ENCODE peak calls at places on chromosomes 13 and 19, in nine cellular contexts. One of them, this sample, is unnamed.

GRCh38 chr13:80945328-80945727 is 604.4 kb upstream of the SPRY2 start:
- DNase-seq in H54: no peak
- DNase-seq in vagina: no peak
- DNase-seq in prostate gland: no peak
- DNase-seq in IMR-90: no peak
- DNase-seq in sigmoid colon: no peak
- DNase-seq in stomach: peak; percentile 26
- DNase-seq in tibial nerve: no peak
- DNase-seq in adrenal gland: no peak
- DNase-seq in this sample: no peak

GRCh38 chr19:17473041-17473440 is 2.7 kb downstream of the SLC27A1 start:
- DNase-seq in H54: no peak
- DNase-seq in vagina: no peak
- DNase-seq in prostate gland: no peak
- DNase-seq in IMR-90: peak; percentile 90
- DNase-seq in sigmoid colon: no peak
- DNase-seq in stomach: peak; percentile 30
- DNase-seq in tibial nerve: no peak
- DNase-seq in adrenal gland: peak; percentile 61
- DNase-seq in this sample: no peak

GRCh38 chr13:104571161-104571889 is 1505.1 kb upstream of the SLC10A2 start:
- DNase-seq in H54: peak; percentile 47
- DNase-seq in vagina: peak; percentile 90
- DNase-seq in prostate gland: peak; percentile 92
- DNase-seq in IMR-90: peak; percentile 82
- DNase-seq in sigmoid colon: peak; percentile 79
- DNase-seq in stomach: peak; percentile 55
- DNase-seq in tibial nerve: peak; percentile 46
- DNase-seq in adrenal gland: peak; percentile 83
- DNase-seq in this sample: peak; percentile 6

GRCh38 chr19:37905936-37906867 is at the start of gene WDR87:
- DNase-seq in H54: no peak
- DNase-seq in vagina: no peak
- DNase-seq in prostate gland: peak; percentile 41
- DNase-seq in IMR-90: no peak
- DNase-seq in sigmoid colon: no peak
- DNase-seq in stomach: peak; percentile 48
- DNase-seq in tibial nerve: no peak
- DNase-seq in adrenal gland: peak; percentile 39
- DNase-seq in this sample: no peak

GRCh38 chr13:102799544-102800144 is 725 bp downstream of the BIVM start:
- DNase-seq in H54: peak; percentile 49
- DNase-seq in vagina: no peak
- DNase-seq in prostate gland: peak; percentile 8
- DNase-seq in IMR-90: peak; percentile 5
- DNase-seq in sigmoid colon: peak; percentile 69
- DNase-seq in stomach: peak; percentile 29
- DNase-seq in tibial nerve: no peak
- DNase-seq in adrenal gland: peak; percentile 40
- DNase-seq in this sample: no peak

GRCh38 chr13:38821753-38822551 is 135.1 kb downstream of the FREM2 start:
- DNase-seq in H54: no peak
- DNase-seq in vagina: no peak
- DNase-seq in prostate gland: no peak
- DNase-seq in IMR-90: no peak
- DNase-seq in sigmoid colon: no peak
- DNase-seq in stomach: no peak
- DNase-seq in tibial nerve: no peak
- DNase-seq in adrenal gland: no peak
- DNase-seq in this sample: no peak

GRCh38 chr19:44576843-44577565 is 36.4 kb upstream of the IGSF23 start:
- DNase-seq in H54: no peak
- DNase-seq in vagina: no peak
- DNase-seq in prostate gland: no peak
- DNase-seq in IMR-90: peak; percentile 20
- DNase-seq in sigmoid colon: no peak
- DNase-seq in stomach: peak; percentile 56
- DNase-seq in tibial nerve: no peak
- DNase-seq in adrenal gland: peak; percentile 26
- DNase-seq in this sample: peak; percentile 32

GRCh38 chr13:80196756-80197155 is 144.2 kb downstream of the SPRY2 start:
- DNase-seq in H54: no peak
- DNase-seq in vagina: no peak
- DNase-seq in prostate gland: no peak
- DNase-seq in IMR-90: peak; percentile 13
- DNase-seq in sigmoid colon: no peak
- DNase-seq in stomach: no peak
- DNase-seq in tibial nerve: no peak
- DNase-seq in adrenal gland: no peak
- DNase-seq in this sample: no peak

GRCh38 chr13:89726690-89727435 is 1620.6 kb upstream of the MIR17HG start:
- DNase-seq in H54: peak; percentile 6
- DNase-seq in vagina: no peak
- DNase-seq in prostate gland: no peak
- DNase-seq in IMR-90: peak; percentile 46
- DNase-seq in sigmoid colon: no peak
- DNase-seq in stomach: no peak
- DNase-seq in tibial nerve: no peak
- DNase-seq in adrenal gland: no peak
- DNase-seq in this sample: no peak

GRCh38 chr19:50427997-50428425 is 4.7 kb upstream of the MYBPC2 start:
- DNase-seq in H54: no peak
- DNase-seq in vagina: peak; percentile 93
- DNase-seq in prostate gland: peak; percentile 74
- DNase-seq in IMR-90: peak; percentile 69
- DNase-seq in sigmoid colon: peak; percentile 94
- DNase-seq in stomach: peak; percentile 92
- DNase-seq in tibial nerve: peak; percentile 62
- DNase-seq in adrenal gland: peak; percentile 80
- DNase-seq in this sample: peak; percentile 67

GRCh38 chr19:43762814-43763213 is 8.1 kb upstream of the SMG9 start:
- DNase-seq in H54: no peak
- DNase-seq in vagina: no peak
- DNase-seq in prostate gland: no peak
- DNase-seq in IMR-90: no peak
- DNase-seq in sigmoid colon: no peak
- DNase-seq in stomach: no peak
- DNase-seq in tibial nerve: no peak
- DNase-seq in adrenal gland: no peak
- DNase-seq in this sample: no peak

GRCh38 chr13:79767126-79767525 is 286.2 kb downstream of the NDFIP2 start:
- DNase-seq in H54: no peak
- DNase-seq in vagina: no peak
- DNase-seq in prostate gland: no peak
- DNase-seq in IMR-90: no peak
- DNase-seq in sigmoid colon: no peak
- DNase-seq in stomach: no peak
- DNase-seq in tibial nerve: no peak
- DNase-seq in adrenal gland: no peak
- DNase-seq in this sample: no peak

GRCh38 chr13:79724348-79725103 is 243.6 kb downstream of the NDFIP2 start:
- DNase-seq in H54: no peak
- DNase-seq in vagina: no peak
- DNase-seq in prostate gland: no peak
- DNase-seq in IMR-90: no peak
- DNase-seq in sigmoid colon: no peak
- DNase-seq in stomach: no peak
- DNase-seq in tibial nerve: no peak
- DNase-seq in adrenal gland: no peak
- DNase-seq in this sample: no peak

GRCh38 chr19:10191347-10191746 is 3.4 kb downstream of the DNMT1 start:
- DNase-seq in H54: no peak
- DNase-seq in vagina: no peak
- DNase-seq in prostate gland: no peak
- DNase-seq in IMR-90: peak; percentile 95
- DNase-seq in sigmoid colon: no peak
- DNase-seq in stomach: peak; percentile 76
- DNase-seq in tibial nerve: peak; percentile 18
- DNase-seq in adrenal gland: no peak
- DNase-seq in this sample: no peak

GRCh38 chr19:10192922-10193321 is 1.8 kb downstream of the DNMT1 start:
- DNase-seq in H54: no peak
- DNase-seq in vagina: no peak
- DNase-seq in prostate gland: no peak
- DNase-seq in IMR-90: no peak
- DNase-seq in sigmoid colon: no peak
- DNase-seq in stomach: no peak
- DNase-seq in tibial nerve: no peak
- DNase-seq in adrenal gland: no peak
- DNase-seq in this sample: no peak

GRCh38 chr19:10195199-10195519 is 406 bp upstream of the DNMT1 start:
- DNase-seq in H54: no peak
- DNase-seq in vagina: no peak
- DNase-seq in prostate gland: no peak
- DNase-seq in IMR-90: no peak
- DNase-seq in sigmoid colon: no peak
- DNase-seq in stomach: no peak
- DNase-seq in tibial nerve: no peak
- DNase-seq in adrenal gland: no peak
- DNase-seq in this sample: no peak

GRCh38 chr19:10193666-10194499 is 870 bp downstream of the DNMT1 start:
- DNase-seq in H54: peak; percentile 61
- DNase-seq in vagina: no peak
- DNase-seq in prostate gland: no peak
- DNase-seq in IMR-90: peak; percentile 76
- DNase-seq in sigmoid colon: no peak
- DNase-seq in stomach: no peak
- DNase-seq in tibial nerve: no peak
- DNase-seq in adrenal gland: no peak
- DNase-seq in this sample: peak; percentile 70

GRCh38 chr19:10194500-10195198 is at the start of gene DNMT1:
- DNase-seq in H54: peak; percentile 98
- DNase-seq in vagina: peak; percentile 94
- DNase-seq in prostate gland: peak; percentile 91
- DNase-seq in IMR-90: peak; percentile 95
- DNase-seq in sigmoid colon: peak; percentile 98
- DNase-seq in stomach: peak; percentile 94
- DNase-seq in tibial nerve: peak; percentile 86
- DNase-seq in adrenal gland: peak; percentile 97
- DNase-seq in this sample: peak; percentile 98
- TF ChIP-seq POLR2A in H54: peak; percentile 82
- TF ChIP-seq POLR2A in vagina: no peak
- TF ChIP-seq POLR2A in prostate gland: peak; percentile 35
- TF ChIP-seq POLR2A in IMR-90: peak; percentile 80
- TF ChIP-seq POLR2A in sigmoid colon: peak; percentile 54
- TF ChIP-seq POLR2A in stomach: no peak
- TF ChIP-seq POLR2A in tibial nerve: no peak
- TF ChIP-seq POLR2A in adrenal gland: peak; percentile 26
- TF ChIP-seq POLR2A in this sample: peak; percentile 95

DNA sequence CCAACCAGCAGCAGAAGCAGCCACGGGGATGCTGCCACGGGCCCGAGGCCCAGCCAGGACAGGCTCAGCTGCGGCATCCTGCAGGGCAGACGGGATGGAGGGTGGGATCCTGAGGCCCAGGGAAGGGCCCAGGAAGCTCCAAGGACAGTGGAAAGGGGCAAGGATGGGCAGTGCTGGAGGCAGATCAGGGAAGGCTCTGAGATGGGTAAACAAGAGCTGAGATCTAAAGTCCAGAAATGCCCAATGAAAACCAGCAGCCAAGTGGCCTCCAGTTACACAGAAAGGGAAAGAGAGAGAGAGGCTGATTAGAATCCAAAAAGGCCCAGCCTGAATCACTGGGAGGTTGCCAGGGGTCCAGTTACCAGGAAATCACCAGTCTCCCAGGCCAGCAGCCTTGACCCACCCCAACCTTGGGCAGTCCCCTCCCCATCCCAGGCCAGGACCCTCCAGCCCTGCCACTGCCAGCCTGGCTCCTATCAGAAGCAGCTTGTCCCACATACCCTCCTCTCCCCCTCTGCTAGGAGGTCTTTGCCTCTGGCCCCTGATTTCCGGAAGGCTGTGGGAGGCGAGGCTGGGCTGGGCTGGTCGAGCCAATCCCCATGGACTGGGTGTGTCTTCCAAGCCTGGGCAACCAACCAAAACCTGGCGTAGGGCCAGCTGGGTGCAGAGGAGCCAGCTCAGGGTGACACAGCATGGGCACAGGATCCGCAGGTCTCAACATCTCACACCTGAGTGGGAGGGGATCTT is at the start of gene CYP4F11:
- DNase-seq in H54: peak; percentile 81
- DNase-seq in vagina: no peak
- DNase-seq in prostate gland: peak; percentile 95
- DNase-seq in IMR-90: no peak
- DNase-seq in sigmoid colon: no peak
- DNase-seq in stomach: peak; percentile 96
- DNase-seq in tibial nerve: no peak
- DNase-seq in adrenal gland: peak; percentile 91
- DNase-seq in this sample: no peak
- TF ChIP-seq POLR2A in H54: no peak
- TF ChIP-seq POLR2A in vagina: no peak
- TF ChIP-seq POLR2A in prostate gland: peak; percentile 33
- TF ChIP-seq POLR2A in IMR-90: no peak
- TF ChIP-seq POLR2A in sigmoid colon: no peak
- TF ChIP-seq POLR2A in stomach: no peak
- TF ChIP-seq POLR2A in tibial nerve: no peak
- TF ChIP-seq POLR2A in adrenal gland: no peak
- TF ChIP-seq POLR2A in this sample: no peak

DNA sequence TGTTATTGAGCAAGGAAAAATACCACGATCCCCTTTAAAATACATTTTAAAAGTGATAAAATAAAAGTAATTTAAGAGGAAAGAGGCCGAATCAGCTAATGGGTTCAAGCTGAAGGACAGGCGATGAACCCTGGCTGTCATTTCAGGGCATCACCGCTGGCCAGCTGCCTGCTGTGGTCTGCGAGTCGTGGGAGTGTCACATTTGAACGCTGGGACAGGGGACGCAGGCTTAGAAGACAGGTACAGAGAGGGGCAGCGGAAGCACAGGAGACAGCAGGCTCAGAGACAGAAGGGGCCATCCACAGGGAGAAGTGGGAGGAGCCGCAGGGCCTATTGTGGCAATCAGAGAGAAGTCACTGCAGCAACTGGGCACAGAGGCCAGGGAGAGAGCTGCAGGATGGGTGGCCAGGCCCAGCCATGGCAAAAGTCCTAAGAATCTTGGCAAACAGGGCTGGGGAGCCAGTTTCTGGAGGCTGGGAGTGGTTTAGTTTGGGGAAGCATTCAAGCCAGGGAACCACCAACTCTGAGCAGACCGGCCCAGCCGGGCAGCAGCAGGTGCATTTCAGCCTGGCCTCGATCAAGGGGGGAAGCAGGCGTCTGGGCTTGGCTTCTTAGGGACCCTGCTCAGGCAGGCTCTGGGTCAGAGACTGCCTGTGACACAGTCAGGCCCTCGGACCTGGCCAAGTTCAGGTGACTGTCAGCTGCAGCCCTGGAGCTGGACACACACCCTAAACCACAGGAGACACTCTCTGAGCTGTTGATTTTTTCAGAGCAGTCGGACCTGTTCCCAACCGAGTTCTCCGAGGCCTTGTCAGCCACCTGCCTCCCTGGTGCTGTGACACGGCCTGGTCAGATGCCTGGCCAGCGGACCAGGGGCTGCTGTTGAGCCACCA is 11.9 kb downstream of the SH3GL1 start:
- DNase-seq in H54: no peak
- DNase-seq in vagina: no peak
- DNase-seq in prostate gland: peak; percentile 75
- DNase-seq in IMR-90: no peak
- DNase-seq in sigmoid colon: no peak
- DNase-seq in stomach: peak; percentile 77
- DNase-seq in tibial nerve: no peak
- DNase-seq in adrenal gland: peak; percentile 79
- DNase-seq in this sample: no peak
- TF ChIP-seq POLR2A in H54: no peak
- TF ChIP-seq POLR2A in vagina: no peak
- TF ChIP-seq POLR2A in prostate gland: no peak
- TF ChIP-seq POLR2A in IMR-90: no peak
- TF ChIP-seq POLR2A in sigmoid colon: no peak
- TF ChIP-seq POLR2A in stomach: no peak
- TF ChIP-seq POLR2A in tibial nerve: no peak
- TF ChIP-seq POLR2A in adrenal gland: no peak
- TF ChIP-seq POLR2A in this sample: no peak

GRCh38 chr19:32914879-32915278 is 45.3 kb upstream of the SLC7A9 start:
- DNase-seq in H54: peak; percentile 49
- DNase-seq in vagina: no peak
- DNase-seq in prostate gland: no peak
- DNase-seq in IMR-90: no peak
- DNase-seq in sigmoid colon: no peak
- DNase-seq in stomach: no peak
- DNase-seq in tibial nerve: no peak
- DNase-seq in adrenal gland: no peak
- DNase-seq in this sample: no peak
- TF ChIP-seq POLR2A in H54: no peak
- TF ChIP-seq POLR2A in vagina: no peak
- TF ChIP-seq POLR2A in prostate gland: no peak
- TF ChIP-seq POLR2A in IMR-90: no peak
- TF ChIP-seq POLR2A in sigmoid colon: no peak
- TF ChIP-seq POLR2A in stomach: no peak
- TF ChIP-seq POLR2A in tibial nerve: no peak
- TF ChIP-seq POLR2A in adrenal gland: no peak
- TF ChIP-seq POLR2A in this sample: no peak